ENCODE peak calls at places on chromosomes 7 and 10, in nine cellular contexts. I, U, P, K, Q, R, G, E and M are unnamed samples. For H3K27me3, the result is how much of the 10 kb centered on the place peaks cover.

GRCh38 chr10:74589226-74589673 is 237.2 kb upstream of the KAT6B start:
- DNase-seq in I (no peak), U (peak), P (peak), K (peak), Q (peak), R (peak), G (peak), E (peak), M (peak)

GRCh38 chr10:128125416-128125943 is 743 bp downstream of the MKI67 start:
- DNase-seq in I (peak), U (no peak), P (no peak), K (peak), Q (peak), R (no peak), G (no peak), E (no peak), M (no peak)

GRCh38 chr10:42428534-42428933 is 209.8 kb downstream of the ZNF33B start:
- DNase-seq in I (peak), U (no peak), P (no peak), K (no peak), Q (peak), R (no peak), G (no peak), E (no peak), M (no peak)

GRCh38 chr7:109984726-109985125 is 1106.2 kb upstream of the LRRN3 start:
- DNase-seq in I (no peak), U (no peak), P (no peak), K (no peak), Q (no peak), R (no peak), G (no peak), E (peak), M (no peak)

GRCh38 chr10:103861501-103861900 is 6.1 kb upstream of the SH3PXD2A start:
- DNase-seq in I (no peak), U (no peak), P (no peak), K (no peak), Q (peak), R (no peak), G (no peak), E (peak), M (no peak)

GRCh38 chr10:18145652-18146051 is 5.4 kb downstream of the CACNB2 start:
- DNase-seq in I (no peak), U (no peak), P (no peak), K (no peak), Q (no peak), R (no peak), G (no peak), E (peak), M (no peak)

GRCh38 chr7:121369462-121369861 is 26.6 kb downstream of the FAM3C start:
- DNase-seq in I (peak), U (no peak), P (no peak), K (no peak), Q (no peak), R (no peak), G (no peak), E (peak), M (no peak)

GRCh38 chr10:118102116-118102515 is 55.4 kb upstream of the RAB11FIP2 start:
- DNase-seq in I (no peak), U (no peak), P (no peak), K (no peak), Q (no peak), R (peak), G (no peak), E (no peak), M (no peak)

GRCh38 chr10:8159628-8160165 is 105.2 kb downstream of the GATA3 start:
- DNase-seq in I (no peak), U (peak), P (no peak), K (no peak), Q (peak), R (no peak), G (no peak), E (no peak), M (no peak)

GRCh38 chr7:40372031-40372430 is 237.2 kb downstream of the SUGCT start:
- DNase-seq in I (no peak), U (no peak), P (no peak), K (no peak), Q (no peak), R (no peak), G (no peak), E (no peak), M (no peak)

GRCh38 chr7:114345494-114345893 is 69.1 kb upstream of the FOXP2 start:
- DNase-seq in I (peak), U (peak), P (no peak), K (no peak), Q (peak), R (no peak), G (no peak), E (peak), M (no peak)

GRCh38 chr10:122999347-122999746 is 9.2 kb downstream of the IKZF5 start:
- DNase-seq in I (no peak), U (no peak), P (no peak), K (no peak), Q (no peak), R (no peak), G (no peak), E (no peak), M (no peak)

GRCh38 chr10:89644691-89644966 is 413 bp downstream of the PANK1 start:
- DNase-seq in I (peak), U (no peak), P (no peak), K (no peak), Q (no peak), R (no peak), G (no peak), E (no peak), M (no peak)

GRCh38 chr10:52105301-52105700 is 208.8 kb upstream of the DKK1 start:
- DNase-seq in I (no peak), U (no peak), P (no peak), K (no peak), Q (no peak), R (no peak), G (no peak), E (no peak), M (no peak)

GRCh38 chr10:130519791-130520190 is 383.6 kb downstream of the GLRX3 start:
- DNase-seq in I (peak), U (no peak), P (no peak), K (no peak), Q (no peak), R (no peak), G (no peak), E (no peak), M (no peak)

GRCh38 chr7:101303102-101303701 is 18.4 kb downstream of the IFT22 start:
- DNase-seq in I (no peak), U (no peak), P (no peak), K (peak), Q (no peak), R (no peak), G (no peak), E (no peak), M (no peak)

GRCh38 chr7:105028004-105028403 is 14.0 kb downstream of the KMT2E start:
- DNase-seq in I (no peak), U (no peak), P (no peak), K (no peak), Q (no peak), R (no peak), G (no peak), E (no peak), M (no peak)

GRCh38 chr10:88923525-88923924 is 29.0 kb downstream of the ACTA2 start:
- DNase-seq in I (no peak), U (no peak), P (no peak), K (no peak), Q (peak), R (no peak), G (no peak), E (peak), M (no peak)

GRCh38 chr10:7282457-7282856 is 128.4 kb downstream of the SFMBT2 start:
- DNase-seq in I (no peak), U (no peak), P (no peak), K (no peak), Q (no peak), R (no peak), G (no peak), E (no peak), M (no peak)

GRCh38 chr10:52053522-52053921 is 260.6 kb upstream of the DKK1 start:
- DNase-seq in I (no peak), U (no peak), P (no peak), K (no peak), Q (no peak), R (no peak), G (no peak), E (no peak), M (no peak)

GRCh38 chr7:55521543-55522267 is 50.6 kb downstream of the VOPP1 start:
- DNase-seq in I (no peak), U (no peak), P (no peak), K (no peak), Q (no peak), R (no peak), G (no peak), E (peak), M (no peak)

GRCh38 chr10:97427571-97428179 is 1.7 kb downstream of the PGAM1 start:
- DNase-seq in I (no peak), U (no peak), P (no peak), K (peak), Q (peak), R (no peak), G (no peak), E (peak), M (no peak)

GRCh38 chr10:22805304-22805703 is 90.9 kb upstream of the PIP4K2A start:
- DNase-seq in I (no peak), U (no peak), P (no peak), K (no peak), Q (no peak), R (no peak), G (no peak), E (peak), M (no peak)

GRCh38 chr7:156472267-156472666 is 168.3 kb upstream of the RNF32 start:
- DNase-seq in I (no peak), U (no peak), P (no peak), K (no peak), Q (no peak), R (no peak), G (no peak), E (no peak), M (no peak)

GRCh38 chr7:139889186-139889871 is 60.3 kb downstream of the TBXAS1 start:
- DNase-seq in I (no peak), U (no peak), P (no peak), K (no peak), Q (peak), R (no peak), G (no peak), E (peak), M (no peak)

GRCh38 chr7:80224416-80224815 is 89.8 kb downstream of the GNAI1 start:
- DNase-seq in I (no peak), U (no peak), P (no peak), K (no peak), Q (no peak), R (no peak), G (no peak), E (no peak), M (no peak)

GRCh38 chr7:6575246-6576023 is 1.8 kb upstream of the ZDHHC4 start:
- DNase-seq in I (no peak), U (no peak), P (no peak), K (no peak), Q (no peak), R (no peak), G (no peak), E (no peak), M (no peak)

GRCh38 chr7:132161231-132161915 is 414.9 kb downstream of the PLXNA4 start:
- DNase-seq in I (no peak), U (no peak), P (peak), K (no peak), Q (no peak), R (no peak), G (no peak), E (no peak), M (no peak)

GRCh38 chr7:33743594-33743993 is 161.7 kb upstream of the BMPER start:
- DNase-seq in I (no peak), U (peak), P (no peak), K (no peak), Q (peak), R (peak), G (peak), E (peak), M (no peak)

GRCh38 chr10:111890046-111890445 is 293.5 kb downstream of the GPAM start:
- DNase-seq in I (no peak), U (no peak), P (no peak), K (peak), Q (no peak), R (no peak), G (no peak), E (no peak), M (no peak)

GRCh38 chr10:45379891-45380540 is 6.0 kb downstream of the ALOX5 start:
- DNase-seq in I (no peak), U (no peak), P (peak), K (no peak), Q (no peak), R (no peak), G (no peak), E (no peak), M (no peak)

GRCh38 chr10:73497623-73498022 is 1.8 kb upstream of the PPP3CB start:
- DNase-seq in I (no peak), U (no peak), P (no peak), K (no peak), Q (no peak), R (no peak), G (no peak), E (no peak), M (no peak)
- H3K4me3 ChIP-seq in I (no peak), U (no peak), P (no peak), K (no peak), Q (no peak), R (no peak), G (no peak), E (no peak), M (no peak)

GRCh38 chr10:100653957-100654834 is 91.2 kb upstream of the PAX2 start:
- DNase-seq in I (no peak), U (no peak), P (no peak), K (peak), Q (no peak), R (no peak), G (no peak), E (no peak), M (no peak)
- H3K27me3 ChIP-seq in I (half or more), U (half or more), P (half or more), K (half or more), Q (under half), R (half or more), G (half or more), E (half or more), M (half or more)

DNA sequence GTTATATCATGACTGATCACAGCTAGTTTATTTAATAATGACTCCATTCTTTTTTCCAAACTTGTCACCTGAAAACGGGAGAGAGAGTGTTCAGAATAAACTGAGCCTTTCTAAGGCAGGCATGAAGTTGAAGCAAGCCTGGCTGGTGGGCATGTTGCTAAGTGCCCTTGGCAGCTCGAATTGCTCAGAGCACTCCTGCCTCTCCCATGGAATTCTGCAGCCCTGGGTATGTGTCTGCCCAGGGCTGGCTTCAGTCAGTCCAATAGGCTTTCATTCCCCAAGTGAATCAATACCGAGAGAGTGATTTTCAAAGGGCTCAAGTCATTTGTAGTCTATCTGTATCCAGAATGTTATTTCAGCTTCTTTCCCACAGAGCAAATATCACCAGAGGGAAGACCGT is 415.5 kb upstream of the COBL start:
- DNase-seq in I (no peak), U (no peak), P (no peak), K (peak), Q (no peak), R (no peak), G (no peak), E (no peak), M (no peak)
- H3K4me3 ChIP-seq in I (no peak), U (no peak), P (no peak), K (no peak), Q (no peak), R (no peak), G (no peak), E (no peak), M (no peak)

DNA sequence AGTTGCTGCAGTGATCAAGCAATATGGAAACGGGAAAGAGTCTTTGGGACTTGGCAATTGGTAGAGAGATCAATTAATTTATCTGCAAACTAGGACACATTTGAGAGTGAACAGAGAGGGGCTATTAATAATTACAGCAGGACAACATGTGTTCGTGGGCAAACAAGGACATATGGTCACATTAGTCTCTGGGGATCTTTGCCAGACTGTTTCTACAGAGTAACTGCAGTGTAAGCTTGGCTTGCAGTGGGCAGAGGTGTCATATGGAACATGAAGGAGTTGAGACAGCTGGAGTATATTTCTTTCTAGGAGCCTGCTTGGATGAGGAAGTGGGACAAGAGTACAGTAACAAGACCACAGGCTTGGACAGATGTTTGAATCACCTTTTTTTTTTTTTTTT is 232.1 kb upstream of the LYZL1 start:
- DNase-seq in I (no peak), U (no peak), P (no peak), K (no peak), Q (no peak), R (no peak), G (no peak), E (no peak), M (no peak)
- H3K27me3 ChIP-seq in I (under half), U (under half), P (under half), K (under half), Q (under half), R (under half), G (under half), E (under half), M (under half)

GRCh38 chr7:151276651-151277590 is 28.4 kb upstream of the SMARCD3 start:
- DNase-seq in I (peak), U (no peak), P (peak), K (peak), Q (peak), R (no peak), G (peak), E (peak), M (no peak)
- H3K4me3 ChIP-seq in I (peak), U (peak), P (peak), K (peak), Q (peak), R (peak), G (peak), E (peak), M (peak)

DNA sequence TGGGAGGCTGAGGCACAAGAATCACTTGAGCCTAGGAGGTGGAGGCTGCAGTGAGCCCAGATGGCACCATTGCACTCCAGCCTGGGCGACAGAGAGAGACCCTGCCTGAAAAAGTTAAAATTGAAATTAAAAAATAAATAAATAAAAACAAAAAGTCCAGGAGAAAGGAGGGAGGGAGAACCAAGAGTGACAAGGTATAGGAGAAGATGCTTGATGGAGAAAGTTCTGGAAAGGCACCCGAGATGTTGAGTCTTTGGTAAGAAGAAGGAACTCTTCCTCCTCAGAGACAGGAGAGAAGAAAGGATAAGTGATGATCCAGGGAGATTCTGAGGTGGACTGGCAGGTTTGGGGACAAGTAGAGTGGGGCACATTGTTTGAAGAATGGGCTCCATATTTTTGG is 17.4 kb upstream of the LBX1 start:
- DNase-seq in I (no peak), U (no peak), P (no peak), K (no peak), Q (no peak), R (no peak), G (no peak), E (no peak), M (no peak)
- H3K27me3 ChIP-seq in I (under half), U (under half), P (half or more), K (half or more), Q (under half), R (under half), G (under half), E (under half), M (under half)

DNA sequence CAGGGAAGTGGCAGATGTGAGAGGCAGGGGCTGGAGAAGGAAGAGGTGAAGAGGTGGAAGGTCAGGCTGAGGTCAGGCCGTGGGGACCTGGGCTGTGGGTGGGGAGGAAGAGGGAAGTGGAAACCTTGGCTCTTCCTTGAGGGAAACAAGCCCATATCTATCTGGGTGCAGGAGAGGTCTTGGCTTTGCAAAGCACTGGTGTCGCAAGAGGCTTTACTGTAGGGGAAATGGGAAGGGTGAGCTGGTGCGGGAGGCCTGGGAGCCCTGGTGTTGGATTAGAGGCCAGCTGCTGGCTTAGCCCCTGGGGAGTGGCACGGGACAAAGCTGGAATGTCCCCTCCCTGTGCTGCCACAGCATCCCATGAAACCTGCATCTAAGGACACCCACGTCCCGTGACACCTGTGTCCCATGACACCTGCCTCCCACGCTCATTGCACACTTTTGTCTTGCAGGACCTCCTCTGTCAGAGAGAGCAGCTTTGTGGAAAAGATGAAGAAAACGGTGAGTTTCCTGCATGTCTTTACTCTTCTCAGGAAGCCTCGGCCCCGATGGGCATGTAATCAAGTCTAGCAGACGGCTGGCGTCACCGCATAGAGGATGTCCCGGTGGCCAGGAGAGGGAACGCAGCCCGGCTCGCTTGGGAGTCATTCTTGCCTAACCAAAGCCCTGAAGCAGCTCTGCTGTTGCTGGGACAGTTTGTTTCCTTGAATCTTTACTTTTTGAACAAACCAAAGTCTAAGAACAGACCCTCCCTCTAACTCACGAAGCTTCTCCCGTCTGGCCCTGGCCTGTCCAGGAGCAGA is 22.2 kb downstream of the TMEM120A start:
- DNase-seq in I (no peak), U (no peak), P (peak), K (peak), Q (no peak), R (no peak), G (no peak), E (no peak), M (no peak)
- H3K4me3 ChIP-seq in I (no peak), U (no peak), P (peak), K (no peak), Q (no peak), R (no peak), G (no peak), E (no peak), M (no peak)